ENCODE peak calls at places on chromosomes 12 and 14, in six cellular contexts. One of them, this sample, is unnamed.

GRCh38 chr12:121801601-121802484 is 2.0 kb upstream of the SETD1B start:
- DNase-seq in endodermal cell: no peak
- DNase-seq in upper lobe of right lung: no peak
- DNase-seq in fibroblast of lung: peak; percentile 44
- DNase-seq in astrocyte: no peak
- DNase-seq in dorsolateral prefrontal cortex: no peak
- DNase-seq in this sample: peak; percentile 61

GRCh38 chr14:59474172-59474571 is 9.0 kb upstream of the GPR135 start:
- DNase-seq in endodermal cell: no peak
- DNase-seq in upper lobe of right lung: no peak
- DNase-seq in fibroblast of lung: peak; percentile 55
- DNase-seq in astrocyte: peak; percentile 85
- DNase-seq in dorsolateral prefrontal cortex: no peak
- DNase-seq in this sample: peak; percentile 85

GRCh38 chr12:118714051-118714460 is 267.3 kb upstream of the SRRM4 start:
- DNase-seq in endodermal cell: peak; percentile 86
- DNase-seq in upper lobe of right lung: no peak
- DNase-seq in fibroblast of lung: no peak
- DNase-seq in astrocyte: no peak
- DNase-seq in dorsolateral prefrontal cortex: no peak
- DNase-seq in this sample: no peak

GRCh38 chr12:78878447-78878846 is 13.9 kb downstream of the SYT1 start:
- DNase-seq in endodermal cell: no peak
- DNase-seq in upper lobe of right lung: no peak
- DNase-seq in fibroblast of lung: no peak
- DNase-seq in astrocyte: peak; percentile 20
- DNase-seq in dorsolateral prefrontal cortex: no peak
- DNase-seq in this sample: no peak

GRCh38 chr12:121992059-121992879 is 29.4 kb upstream of the BCL7A start:
- DNase-seq in endodermal cell: no peak
- DNase-seq in upper lobe of right lung: peak; percentile 73
- DNase-seq in fibroblast of lung: peak; percentile 95
- DNase-seq in astrocyte: peak; percentile 99
- DNase-seq in dorsolateral prefrontal cortex: no peak
- DNase-seq in this sample: peak; percentile 99

GRCh38 chr12:60123443-60124000 is 527.7 kb downstream of the SLC16A7 start:
- DNase-seq in endodermal cell: no peak
- DNase-seq in upper lobe of right lung: no peak
- DNase-seq in fibroblast of lung: peak; percentile 72
- DNase-seq in astrocyte: peak; percentile 19
- DNase-seq in dorsolateral prefrontal cortex: no peak
- DNase-seq in this sample: peak; percentile 28

GRCh38 chr14:55458800-55459577 is 18.6 kb upstream of the TBPL2 start:
- DNase-seq in endodermal cell: no peak
- DNase-seq in upper lobe of right lung: no peak
- DNase-seq in fibroblast of lung: peak; percentile 29
- DNase-seq in astrocyte: peak; percentile 65
- DNase-seq in dorsolateral prefrontal cortex: no peak
- DNase-seq in this sample: peak; percentile 44

GRCh38 chr12:85007836-85008235 is 28.2 kb downstream of the TSPAN19 start:
- DNase-seq in endodermal cell: no peak
- DNase-seq in upper lobe of right lung: no peak
- DNase-seq in fibroblast of lung: peak; percentile 82
- DNase-seq in astrocyte: no peak
- DNase-seq in dorsolateral prefrontal cortex: no peak
- DNase-seq in this sample: peak; percentile 87

GRCh38 chr14:52312872-52313492 is 1.1 kb upstream of the PTGER2 start:
- DNase-seq in endodermal cell: no peak
- DNase-seq in upper lobe of right lung: no peak
- DNase-seq in fibroblast of lung: peak; percentile 91
- DNase-seq in astrocyte: peak; percentile 30
- DNase-seq in dorsolateral prefrontal cortex: no peak
- DNase-seq in this sample: no peak

GRCh38 chr12:107929436-107929835 is 154.9 kb downstream of the ASCL4 start:
- DNase-seq in endodermal cell: peak; percentile 76
- DNase-seq in upper lobe of right lung: no peak
- DNase-seq in fibroblast of lung: peak; percentile 4
- DNase-seq in astrocyte: peak; percentile 22
- DNase-seq in dorsolateral prefrontal cortex: no peak
- DNase-seq in this sample: peak; percentile 34

GRCh38 chr12:75709474-75709873 is 198.1 kb upstream of the KRR1 start:
- DNase-seq in endodermal cell: no peak
- DNase-seq in upper lobe of right lung: no peak
- DNase-seq in fibroblast of lung: no peak
- DNase-seq in astrocyte: no peak
- DNase-seq in dorsolateral prefrontal cortex: no peak
- DNase-seq in this sample: no peak

GRCh38 chr12:80917651-80918050 is 20.1 kb downstream of the LIN7A start:
- DNase-seq in endodermal cell: no peak
- DNase-seq in upper lobe of right lung: no peak
- DNase-seq in fibroblast of lung: no peak
- DNase-seq in astrocyte: no peak
- DNase-seq in dorsolateral prefrontal cortex: no peak
- DNase-seq in this sample: no peak

GRCh38 chr14:90666571-90666970 is 149.7 kb downstream of the TTC7B start:
- DNase-seq in endodermal cell: no peak
- DNase-seq in upper lobe of right lung: no peak
- DNase-seq in fibroblast of lung: no peak
- DNase-seq in astrocyte: no peak
- DNase-seq in dorsolateral prefrontal cortex: no peak
- DNase-seq in this sample: no peak

GRCh38 chr12:542290-543113 is 82.8 kb downstream of the B4GALNT3 start:
- DNase-seq in endodermal cell: peak; percentile 66
- DNase-seq in upper lobe of right lung: no peak
- DNase-seq in fibroblast of lung: no peak
- DNase-seq in astrocyte: no peak
- DNase-seq in dorsolateral prefrontal cortex: no peak
- DNase-seq in this sample: no peak

GRCh38 chr12:10235761-10236631 is 23.3 kb downstream of the GABARAPL1 start:
- DNase-seq in endodermal cell: no peak
- DNase-seq in upper lobe of right lung: no peak
- DNase-seq in fibroblast of lung: peak; percentile 54
- DNase-seq in astrocyte: no peak
- DNase-seq in dorsolateral prefrontal cortex: no peak
- DNase-seq in this sample: peak; percentile 68

GRCh38 chr14:101200650-101201516 is 297.4 kb upstream of the RTL1 start:
- DNase-seq in endodermal cell: peak; percentile 14
- DNase-seq in upper lobe of right lung: peak; percentile 43
- DNase-seq in fibroblast of lung: no peak
- DNase-seq in astrocyte: no peak
- DNase-seq in dorsolateral prefrontal cortex: no peak
- DNase-seq in this sample: no peak

GRCh38 chr14:55705651-55706340 is 125.8 kb downstream of the KTN1 start:
- DNase-seq in endodermal cell: no peak
- DNase-seq in upper lobe of right lung: peak; percentile 82
- DNase-seq in fibroblast of lung: no peak
- DNase-seq in astrocyte: peak; percentile 13
- DNase-seq in dorsolateral prefrontal cortex: no peak
- DNase-seq in this sample: no peak

GRCh38 chr12:68977335-68977734 is 44.4 kb upstream of the CPM start:
- DNase-seq in endodermal cell: no peak
- DNase-seq in upper lobe of right lung: no peak
- DNase-seq in fibroblast of lung: no peak
- DNase-seq in astrocyte: no peak
- DNase-seq in dorsolateral prefrontal cortex: no peak
- DNase-seq in this sample: no peak

GRCh38 chr14:77067632-77068514 is 30.2 kb upstream of the CIPC start:
- DNase-seq in endodermal cell: peak; percentile 93
- DNase-seq in upper lobe of right lung: peak; percentile 85
- DNase-seq in fibroblast of lung: peak; percentile 65
- DNase-seq in astrocyte: peak; percentile 22
- DNase-seq in dorsolateral prefrontal cortex: peak; percentile 78
- DNase-seq in this sample: peak; percentile 76

GRCh38 chr14:61420326-61420725 is 98.9 kb downstream of the PRKCH start:
- DNase-seq in endodermal cell: peak; percentile 76
- DNase-seq in upper lobe of right lung: no peak
- DNase-seq in fibroblast of lung: no peak
- DNase-seq in astrocyte: peak; percentile 7
- DNase-seq in dorsolateral prefrontal cortex: no peak
- DNase-seq in this sample: peak; percentile 52

GRCh38 chr12:132469423-132469822 is 20.5 kb upstream of the FBRSL1 start:
- DNase-seq in endodermal cell: no peak
- DNase-seq in upper lobe of right lung: no peak
- DNase-seq in fibroblast of lung: no peak
- DNase-seq in astrocyte: no peak
- DNase-seq in dorsolateral prefrontal cortex: no peak
- DNase-seq in this sample: no peak

GRCh38 chr14:51929156-51929555 is 60.2 kb upstream of the RTRAF start:
- DNase-seq in endodermal cell: no peak
- DNase-seq in upper lobe of right lung: no peak
- DNase-seq in fibroblast of lung: peak; percentile 25
- DNase-seq in astrocyte: peak; percentile 59
- DNase-seq in dorsolateral prefrontal cortex: no peak
- DNase-seq in this sample: peak; percentile 75

GRCh38 chr12:32680787-32681186 is 1.7 kb downstream of the DNM1L start:
- DNase-seq in endodermal cell: no peak
- DNase-seq in upper lobe of right lung: no peak
- DNase-seq in fibroblast of lung: no peak
- DNase-seq in astrocyte: no peak
- DNase-seq in dorsolateral prefrontal cortex: no peak
- DNase-seq in this sample: no peak

GRCh38 chr12:32681272-32681671 is 2.2 kb downstream of the DNM1L start:
- DNase-seq in endodermal cell: no peak
- DNase-seq in upper lobe of right lung: no peak
- DNase-seq in fibroblast of lung: no peak
- DNase-seq in astrocyte: no peak
- DNase-seq in dorsolateral prefrontal cortex: no peak
- DNase-seq in this sample: no peak

GRCh38 chr12:32679091-32679909 is at the start of gene DNM1L:
- DNase-seq in endodermal cell: peak; percentile 100
- DNase-seq in upper lobe of right lung: peak; percentile 97
- DNase-seq in fibroblast of lung: peak; percentile 96
- DNase-seq in astrocyte: peak; percentile 94
- DNase-seq in dorsolateral prefrontal cortex: peak; percentile 94
- DNase-seq in this sample: peak; percentile 98

GRCh38 chr12:32679910-32680217 is 763 bp downstream of the DNM1L start:
- DNase-seq in endodermal cell: no peak
- DNase-seq in upper lobe of right lung: no peak
- DNase-seq in fibroblast of lung: no peak
- DNase-seq in astrocyte: no peak
- DNase-seq in dorsolateral prefrontal cortex: no peak
- DNase-seq in this sample: no peak
- TF ChIP-seq CTCF in endodermal cell: no peak
- TF ChIP-seq CTCF in upper lobe of right lung: no peak
- TF ChIP-seq CTCF in fibroblast of lung: no peak
- TF ChIP-seq CTCF in astrocyte: no peak
- TF ChIP-seq CTCF in dorsolateral prefrontal cortex: no peak
- TF ChIP-seq CTCF in this sample: no peak

GRCh38 chr12:12723681-12724420 is 6.7 kb downstream of the CDKN1B start:
- DNase-seq in endodermal cell: peak; percentile 83
- DNase-seq in upper lobe of right lung: peak; percentile 76
- DNase-seq in fibroblast of lung: peak; percentile 24
- DNase-seq in astrocyte: no peak
- DNase-seq in dorsolateral prefrontal cortex: no peak
- DNase-seq in this sample: peak; percentile 36

GRCh38 chr12:12720637-12721250 is 3.6 kb downstream of the CDKN1B start:
- DNase-seq in endodermal cell: no peak
- DNase-seq in upper lobe of right lung: no peak
- DNase-seq in fibroblast of lung: no peak
- DNase-seq in astrocyte: no peak
- DNase-seq in dorsolateral prefrontal cortex: no peak
- DNase-seq in this sample: no peak

GRCh38 chr12:12721251-12721689 is 4.1 kb downstream of the CDKN1B start:
- DNase-seq in endodermal cell: no peak
- DNase-seq in upper lobe of right lung: no peak
- DNase-seq in fibroblast of lung: no peak
- DNase-seq in astrocyte: no peak
- DNase-seq in dorsolateral prefrontal cortex: no peak
- DNase-seq in this sample: peak; percentile 18

GRCh38 chr12:12723147-12723680 is 6.0 kb downstream of the CDKN1B start:
- DNase-seq in endodermal cell: no peak
- DNase-seq in upper lobe of right lung: no peak
- DNase-seq in fibroblast of lung: no peak
- DNase-seq in astrocyte: no peak
- DNase-seq in dorsolateral prefrontal cortex: no peak
- DNase-seq in this sample: peak; percentile 25

DNA sequence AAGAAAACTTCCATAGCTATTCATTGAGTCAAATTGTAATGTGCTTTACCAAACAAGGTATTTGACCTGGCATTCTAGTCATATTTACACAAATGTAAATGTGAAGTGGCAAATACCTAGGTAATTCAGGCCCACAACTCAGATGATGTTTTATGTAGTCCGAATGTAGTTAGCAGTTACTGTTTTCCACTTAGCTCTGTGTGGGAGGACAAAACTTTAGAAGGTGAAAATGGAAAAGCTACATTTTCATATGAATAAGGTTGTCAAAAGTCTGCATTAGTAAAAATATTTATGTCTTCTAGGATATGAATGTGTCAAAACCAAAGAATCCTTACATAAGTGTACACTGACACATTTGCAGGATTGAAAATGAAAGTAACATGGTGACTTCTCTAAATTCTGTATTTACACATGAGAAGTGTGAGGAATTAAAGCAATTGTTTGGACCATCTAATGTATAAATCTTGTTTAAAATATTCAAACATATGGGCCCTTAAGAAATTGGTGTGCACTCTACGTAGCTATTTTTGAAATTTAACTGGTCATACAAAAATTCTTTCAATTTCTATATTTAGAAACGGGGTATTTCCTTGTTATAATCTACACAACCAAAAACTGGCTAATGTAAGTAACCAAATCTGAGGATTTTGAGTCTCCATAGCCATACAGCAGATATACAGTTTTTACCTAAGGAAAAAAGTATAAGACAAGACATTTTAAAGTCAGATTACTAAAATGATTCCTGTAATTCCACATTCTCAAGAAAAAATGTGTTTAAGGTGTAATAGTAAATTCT is 5.4 kb downstream of the CDKN1B start:
- DNase-seq in endodermal cell: peak; percentile 0
- DNase-seq in upper lobe of right lung: no peak
- DNase-seq in fibroblast of lung: peak; percentile 70
- DNase-seq in astrocyte: peak; percentile 66
- DNase-seq in dorsolateral prefrontal cortex: no peak
- DNase-seq in this sample: peak; percentile 54
- H3K4me3 ChIP-seq in endodermal cell: peak overlapping the region; percentile 99
- H3K4me3 ChIP-seq in upper lobe of right lung: peak overlapping the region; percentile 77
- H3K4me3 ChIP-seq in fibroblast of lung: peak overlapping the region; percentile 57
- H3K4me3 ChIP-seq in astrocyte: peak overlapping the region; percentile 63
- H3K4me3 ChIP-seq in dorsolateral prefrontal cortex: peak overlapping the region; percentile 86
- H3K4me3 ChIP-seq in this sample: peak overlapping the region; percentile 92

DNA sequence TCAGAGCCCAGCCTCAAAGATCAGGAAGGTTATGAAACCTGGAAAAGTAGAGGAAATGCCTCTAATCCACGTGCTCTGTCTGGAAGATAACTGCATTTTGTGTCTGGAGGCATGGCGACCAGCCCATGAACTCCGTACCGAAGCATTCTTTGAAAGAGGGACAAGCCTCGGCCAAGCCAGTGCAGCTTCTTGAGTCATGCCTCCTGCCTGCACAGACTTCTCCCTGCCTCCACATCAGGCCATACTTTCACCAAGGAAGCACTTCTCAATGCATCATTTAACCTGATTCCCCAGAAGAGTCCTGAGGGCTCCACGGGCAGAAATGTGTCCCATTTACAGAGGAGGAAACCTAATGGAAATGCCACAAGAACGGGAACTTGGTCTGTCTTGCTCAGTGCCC is 3.4 kb downstream of the ACTN1 start:
- DNase-seq in endodermal cell: peak; percentile 47
- DNase-seq in upper lobe of right lung: no peak
- DNase-seq in fibroblast of lung: peak; percentile 73
- DNase-seq in astrocyte: peak; percentile 91
- DNase-seq in dorsolateral prefrontal cortex: no peak
- DNase-seq in this sample: peak; percentile 89
- TF ChIP-seq CTCF in endodermal cell: no peak
- TF ChIP-seq CTCF in upper lobe of right lung: no peak
- TF ChIP-seq CTCF in fibroblast of lung: no peak
- TF ChIP-seq CTCF in astrocyte: no peak
- TF ChIP-seq CTCF in dorsolateral prefrontal cortex: no peak
- TF ChIP-seq CTCF in this sample: peak; percentile 19

GRCh38 chr14:38221077-38221476 is 13.4 kb downstream of the SSTR1 start:
- DNase-seq in endodermal cell: no peak
- DNase-seq in upper lobe of right lung: no peak
- DNase-seq in fibroblast of lung: no peak
- DNase-seq in astrocyte: no peak
- DNase-seq in dorsolateral prefrontal cortex: no peak
- DNase-seq in this sample: no peak
- H3K4me3 ChIP-seq in endodermal cell: no peak overlapping the region
- H3K4me3 ChIP-seq in upper lobe of right lung: no peak overlapping the region
- H3K4me3 ChIP-seq in fibroblast of lung: no peak overlapping the region
- H3K4me3 ChIP-seq in astrocyte: no peak overlapping the region
- H3K4me3 ChIP-seq in dorsolateral prefrontal cortex: no peak overlapping the region
- H3K4me3 ChIP-seq in this sample: no peak overlapping the region